ENCODE peak calls at places on chromosomes 7 and 10, in four cellular contexts. I is B cell; O is NCI-H146; P is activated T-helper 9 cell treated with anti-CD3 and anti-CD28 coated beads, Interleukin-2, amount 50 U/mL, for 16 hours. U is an unnamed sample.

GRCh38 chr7:45978731-45979211 is 57.7 kb upstream of the IGFBP3 start:
- DNase-seq in P (no peak), O (no peak), I (no peak), U (no peak)

GRCh38 chr7:128036226-128036940 is 5.1 kb upstream of the LRRC4 start:
- DNase-seq in P (no peak), O (no peak), I (no peak), U (no peak)

GRCh38 chr10:124250506-124250905 is 157.1 kb upstream of the CHST15 start:
- DNase-seq in P (no peak), O (peak; percentile 16), I (no peak), U (no peak)

GRCh38 chr7:155000795-155001194 is 2.1 kb downstream of the PAXIP1 start:
- DNase-seq in O (no peak), P (no peak), I (peak; percentile 11), U (no peak)

GRCh38 chr10:61024801-61025201 is 80.8 kb upstream of the RHOBTB1 start:
- DNase-seq in P (no peak), O (peak; percentile 4), I (peak; percentile 20), U (no peak)

GRCh38 chr7:87671-88070 is 104.7 kb upstream of the FAM20C start:
- DNase-seq in I (no peak), O (no peak), P (no peak), U (no peak)

GRCh38 chr10:71840177-71840711 is 10.8 kb downstream of the PSAP start:
- DNase-seq in P (no peak), I (no peak), O (peak; percentile 83), U (peak; percentile 91)

GRCh38 chr7:45670717-45671116 is 96.5 kb downstream of the ADCY1 start:
- DNase-seq in O (no peak), I (no peak), P (no peak), U (no peak)

U was measured in GM04504.